ENCODE peak calls at places on chromosomes 1 and 21, in five cellular contexts. U is DMS53, R is NT2/D1, X is NCI-H2029 treated with DMSO at 0.1 percent for 48 hours, O is globus pallidus. C is an unnamed sample.
A peak's percentile ranks its signal among the peaks of the same experiment; 100 is the strongest.

GRCh38 chr1:244049969-244050834 is 881 bp upstream of the ZBTB18 start:
- DNase-seq in O (peak; percentile 49), R (no peak), X (peak; percentile 4), U (peak; percentile 62), C (no peak)

GRCh38 chr1:17189632-17190525 is 15.0 kb upstream of the PADI1 start:
- DNase-seq in R (peak; percentile 35), O (no peak), U (no peak), X (no peak), C (no peak)

GRCh38 chr1:180542113-180542512 is 16.7 kb upstream of the OVAAL start:
- DNase-seq in U (no peak), R (no peak), X (no peak), O (no peak), C (no peak)

GRCh38 chr1:233357595-233358446 is 30.3 kb downstream of the MAP3K21 start:
- DNase-seq in U (peak; percentile 30), O (no peak), R (no peak), X (no peak), C (no peak)

GRCh38 chr1:85583355-85584263 is 3.0 kb downstream of the CCN1 start:
- DNase-seq in O (no peak), X (no peak), U (no peak), R (no peak), C (no peak)

GRCh38 chr1:169538998-169539871 is 47.0 kb downstream of the F5 start:
- DNase-seq in R (no peak), U (peak; percentile 62), X (no peak), O (no peak), C (no peak)

GRCh38 chr1:19166066-19166465 is 44.0 kb downstream of the UBR4 start:
- DNase-seq in R (no peak), O (no peak), X (no peak), U (no peak), C (no peak)

GRCh38 chr1:19596065-19596718 is 47.9 kb upstream of the NBL1 start:
- DNase-seq in R (no peak), U (peak; percentile 85), X (peak; percentile 80), O (no peak), C (no peak)

GRCh38 chr1:109823543-109824348 is 60.0 kb upstream of the EPS8L3 start:
- DNase-seq in R (no peak), X (no peak), U (no peak), O (no peak), C (no peak)

GRCh38 chr1:201299968-201300367 is 16.7 kb downstream of the PKP1 start:
- DNase-seq in R (no peak), X (no peak), O (no peak), U (peak; percentile 27), C (no peak)

GRCh38 chr1:53557369-53557768 is 98.2 kb downstream of the DMRTB1 start:
- DNase-seq in U (no peak), X (no peak), O (no peak), R (no peak), C (no peak)

GRCh38 chr1:223844962-223845809 is 561 bp downstream of the TP53BP2 start:
- DNase-seq in R (peak; percentile 27), U (peak; percentile 76), X (no peak), O (no peak), C (peak; percentile 64)

GRCh38 chr1:19439464-19440171 is 45.7 kb downstream of the CAPZB start:
- DNase-seq in O (peak; percentile 81), X (no peak), R (no peak), U (peak; percentile 58), C (no peak)

GRCh38 chr1:6176751-6177150 is 3.4 kb downstream of the CHD5 start:
- DNase-seq in R (no peak), U (no peak), X (no peak), O (no peak), C (no peak)

GRCh38 chr1:199054706-199055105 is 415.9 kb downstream of the PTPRC start:
- DNase-seq in X (no peak), O (no peak), U (no peak), R (no peak), C (no peak)

GRCh38 chr1:159535907-159536306 is at the start of gene OR10J5:
- DNase-seq in U (no peak), X (no peak), R (no peak), O (no peak), C (no peak)

GRCh38 chr1:198927129-198927528 is 288.3 kb downstream of the PTPRC start:
- DNase-seq in X (no peak), O (no peak), U (no peak), R (no peak), C (no peak)

GRCh38 chr1:248710305-248710900 is 7.8 kb upstream of the OR14I1 start:
- DNase-seq in O (no peak), X (no peak), U (no peak), R (no peak), C (no peak)

GRCh38 chr1:33502726-33503125 is 30.3 kb downstream of the ZSCAN20 start:
- DNase-seq in U (no peak), O (no peak), X (no peak), R (no peak), C (no peak)

GRCh38 chr1:35725591-35725990 is 6.9 kb upstream of the C1orf216 start:
- DNase-seq in U (no peak), X (no peak), R (no peak), O (peak; percentile 91), C (no peak)

GRCh38 chr21:35337573-35337972 is 288.5 kb upstream of the RUNX1 start:
- DNase-seq in U (no peak), O (no peak), X (no peak), R (no peak), C (no peak)

GRCh38 chr1:92709738-92710137 is 75.2 kb downstream of the EVI5 start:
- DNase-seq in O (no peak), U (peak; percentile 92), R (no peak), X (no peak), C (no peak)

GRCh38 chr21:42532466-42533181 is 19.0 kb downstream of the SLC37A1 start:
- DNase-seq in O (peak; percentile 73), U (peak; percentile 57), X (peak; percentile 12), R (no peak), C (no peak)

GRCh38 chr1:64663654-64664053 is 81.2 kb upstream of the RAVER2 start:
- DNase-seq in X (no peak), R (peak; percentile 44), U (peak; percentile 58), O (no peak), C (peak; percentile 41)

GRCh38 chr1:29504266-29504665 is 267.9 kb downstream of the PTPRU start:
- DNase-seq in U (peak; percentile 41), R (no peak), X (peak; percentile 42), O (no peak), C (no peak)

GRCh38 chr1:165837838-165838364 is 10.5 kb downstream of the UCK2 start:
- DNase-seq in R (no peak), O (no peak), U (peak; percentile 26), X (no peak), C (no peak)

GRCh38 chr1:101039245-101039644 is 13.7 kb upstream of the DPH5 start:
- DNase-seq in R (no peak), X (no peak), O (no peak), U (no peak), C (no peak)

GRCh38 chr1:229155472-229155871 is 115.4 kb upstream of the RAB4A start:
- DNase-seq in R (no peak), X (no peak), O (peak; percentile 26), U (no peak), C (no peak)

GRCh38 chr1:58819719-58820118 is 35.9 kb upstream of the JUN start:
- DNase-seq in R (no peak), X (no peak), U (no peak), O (no peak), C (no peak)

GRCh38 chr1:15388201-15388880 is 21.3 kb upstream of the EFHD2 start:
- DNase-seq in X (no peak), U (no peak), O (no peak), R (no peak), C (no peak)

GRCh38 chr1:9413877-9414213 is 121.2 kb downstream of the SPSB1 start:
- DNase-seq in R (no peak), O (no peak), X (no peak), U (no peak), C (no peak)

GRCh38 chr1:202155478-202156021 is 4.9 kb downstream of the PTPN7 start:
- DNase-seq in R (no peak), O (no peak), U (peak; percentile 73), X (peak; percentile 41), C (no peak)

GRCh38 chr1:228314658-228315483 is 91.8 kb downstream of the TRIM11 start:
- DNase-seq in X (no peak), U (no peak), O (no peak), R (no peak), C (no peak)

GRCh38 chr1:25698252-25698651 is 81.7 kb downstream of the MAN1C1 start:
- DNase-seq in O (no peak), U (no peak), R (no peak), X (no peak), C (no peak)

C was measured in endothelial cell.